ENCODE peak calls at places on chromosomes 13 and 19, in eight cellular contexts. One of them, this sample, is unnamed.

GRCh38 chr13:66518068-66518467 is 712.1 kb downstream of the PCDH9 start:
- DNase-seq in nucleus accumbens: no peak
- DNase-seq in HEK293T: no peak
- DNase-seq in HT-29: peak
- DNase-seq in NCI-H2029 treated with DMSO at 0.1 percent for 48 hours: no peak
- DNase-seq in stimulated activated naive CD4-positive, alpha-beta T cell: no peak
- DNase-seq in choroid plexus epithelial cell: no peak
- DNase-seq in T47D: no peak
- DNase-seq in this sample: no peak

GRCh38 chr13:29397265-29397664 is 198.2 kb downstream of the SLC7A1 start:
- DNase-seq in nucleus accumbens: no peak
- DNase-seq in HEK293T: no peak
- DNase-seq in HT-29: no peak
- DNase-seq in NCI-H2029 treated with DMSO at 0.1 percent for 48 hours: no peak
- DNase-seq in stimulated activated naive CD4-positive, alpha-beta T cell: no peak
- DNase-seq in choroid plexus epithelial cell: no peak
- DNase-seq in T47D: no peak
- DNase-seq in this sample: no peak

GRCh38 chr19:18317998-18318800 is 4.7 kb downstream of the LSM4 start:
- DNase-seq in nucleus accumbens: no peak
- DNase-seq in HEK293T: no peak
- DNase-seq in HT-29: no peak
- DNase-seq in NCI-H2029 treated with DMSO at 0.1 percent for 48 hours: no peak
- DNase-seq in stimulated activated naive CD4-positive, alpha-beta T cell: peak
- DNase-seq in choroid plexus epithelial cell: no peak
- DNase-seq in T47D: no peak
- DNase-seq in this sample: peak

GRCh38 chr13:31073859-31074718 is 87.6 kb downstream of the HSPH1 start:
- DNase-seq in nucleus accumbens: no peak
- DNase-seq in HEK293T: no peak
- DNase-seq in HT-29: no peak
- DNase-seq in NCI-H2029 treated with DMSO at 0.1 percent for 48 hours: no peak
- DNase-seq in stimulated activated naive CD4-positive, alpha-beta T cell: no peak
- DNase-seq in choroid plexus epithelial cell: peak
- DNase-seq in T47D: no peak
- DNase-seq in this sample: no peak

GRCh38 chr19:52963229-52963760 is 614 bp upstream of the ZNF816 start:
- DNase-seq in nucleus accumbens: no peak
- DNase-seq in HEK293T: peak
- DNase-seq in HT-29: no peak
- DNase-seq in NCI-H2029 treated with DMSO at 0.1 percent for 48 hours: no peak
- DNase-seq in stimulated activated naive CD4-positive, alpha-beta T cell: no peak
- DNase-seq in choroid plexus epithelial cell: no peak
- DNase-seq in T47D: no peak
- DNase-seq in this sample: no peak

GRCh38 chr19:35265126-35265995 is 3.4 kb upstream of the USF2 start:
- DNase-seq in nucleus accumbens: no peak
- DNase-seq in HEK293T: no peak
- DNase-seq in HT-29: peak
- DNase-seq in NCI-H2029 treated with DMSO at 0.1 percent for 48 hours: no peak
- DNase-seq in stimulated activated naive CD4-positive, alpha-beta T cell: no peak
- DNase-seq in choroid plexus epithelial cell: no peak
- DNase-seq in T47D: no peak
- DNase-seq in this sample: no peak

GRCh38 chr13:24670927-24671326 is 9.3 kb upstream of the ATP12A start:
- DNase-seq in nucleus accumbens: no peak
- DNase-seq in HEK293T: peak
- DNase-seq in HT-29: peak
- DNase-seq in NCI-H2029 treated with DMSO at 0.1 percent for 48 hours: no peak
- DNase-seq in stimulated activated naive CD4-positive, alpha-beta T cell: no peak
- DNase-seq in choroid plexus epithelial cell: peak
- DNase-seq in T47D: no peak
- DNase-seq in this sample: no peak

GRCh38 chr13:102846261-102847015 is 606 bp downstream of the ERCC5 start:
- DNase-seq in nucleus accumbens: no peak
- DNase-seq in HEK293T: no peak
- DNase-seq in HT-29: peak
- DNase-seq in NCI-H2029 treated with DMSO at 0.1 percent for 48 hours: no peak
- DNase-seq in stimulated activated naive CD4-positive, alpha-beta T cell: peak
- DNase-seq in choroid plexus epithelial cell: peak
- DNase-seq in T47D: no peak
- DNase-seq in this sample: peak

GRCh38 chr13:62483774-62484173 is 1068.1 kb upstream of the PCDH20 start:
- DNase-seq in nucleus accumbens: no peak
- DNase-seq in HEK293T: no peak
- DNase-seq in HT-29: no peak
- DNase-seq in NCI-H2029 treated with DMSO at 0.1 percent for 48 hours: no peak
- DNase-seq in stimulated activated naive CD4-positive, alpha-beta T cell: no peak
- DNase-seq in choroid plexus epithelial cell: peak
- DNase-seq in T47D: no peak
- DNase-seq in this sample: no peak

GRCh38 chr13:48945626-48946025 is 30.1 kb upstream of the FNDC3A start:
- DNase-seq in nucleus accumbens: no peak
- DNase-seq in HEK293T: no peak
- DNase-seq in HT-29: no peak
- DNase-seq in NCI-H2029 treated with DMSO at 0.1 percent for 48 hours: no peak
- DNase-seq in stimulated activated naive CD4-positive, alpha-beta T cell: no peak
- DNase-seq in choroid plexus epithelial cell: no peak
- DNase-seq in T47D: no peak
- DNase-seq in this sample: no peak

GRCh38 chr19:48102870-48103751 is 7.5 kb downstream of the PLA2G4C start:
- DNase-seq in nucleus accumbens: no peak
- DNase-seq in HEK293T: peak
- DNase-seq in HT-29: peak
- DNase-seq in NCI-H2029 treated with DMSO at 0.1 percent for 48 hours: peak
- DNase-seq in stimulated activated naive CD4-positive, alpha-beta T cell: no peak
- DNase-seq in choroid plexus epithelial cell: peak
- DNase-seq in T47D: peak
- DNase-seq in this sample: peak

GRCh38 chr19:40219721-40220276 is 1.6 kb upstream of the TTC9B start:
- DNase-seq in nucleus accumbens: no peak
- DNase-seq in HEK293T: no peak
- DNase-seq in HT-29: peak
- DNase-seq in NCI-H2029 treated with DMSO at 0.1 percent for 48 hours: peak
- DNase-seq in stimulated activated naive CD4-positive, alpha-beta T cell: no peak
- DNase-seq in choroid plexus epithelial cell: peak
- DNase-seq in T47D: no peak
- DNase-seq in this sample: no peak

GRCh38 chr19:2327773-2328400 is 499 bp downstream of the LSM7 start:
- DNase-seq in nucleus accumbens: no peak
- DNase-seq in HEK293T: no peak
- DNase-seq in HT-29: no peak
- DNase-seq in NCI-H2029 treated with DMSO at 0.1 percent for 48 hours: peak
- DNase-seq in stimulated activated naive CD4-positive, alpha-beta T cell: peak
- DNase-seq in choroid plexus epithelial cell: peak
- DNase-seq in T47D: peak
- DNase-seq in this sample: no peak

GRCh38 chr13:95536629-95537241 is 15.8 kb upstream of the CLDN10 start:
- DNase-seq in nucleus accumbens: no peak
- DNase-seq in HEK293T: no peak
- DNase-seq in HT-29: peak
- DNase-seq in NCI-H2029 treated with DMSO at 0.1 percent for 48 hours: no peak
- DNase-seq in stimulated activated naive CD4-positive, alpha-beta T cell: peak
- DNase-seq in choroid plexus epithelial cell: peak
- DNase-seq in T47D: no peak
- DNase-seq in this sample: no peak

GRCh38 chr13:110433014-110433413 is 125.9 kb downstream of the COL4A2 start:
- DNase-seq in nucleus accumbens: no peak
- DNase-seq in HEK293T: no peak
- DNase-seq in HT-29: no peak
- DNase-seq in NCI-H2029 treated with DMSO at 0.1 percent for 48 hours: no peak
- DNase-seq in stimulated activated naive CD4-positive, alpha-beta T cell: no peak
- DNase-seq in choroid plexus epithelial cell: peak
- DNase-seq in T47D: no peak
- DNase-seq in this sample: no peak

GRCh38 chr19:579111-579841 is 6.9 kb downstream of the BSG start:
- DNase-seq in nucleus accumbens: no peak
- DNase-seq in HEK293T: no peak
- DNase-seq in HT-29: no peak
- DNase-seq in NCI-H2029 treated with DMSO at 0.1 percent for 48 hours: no peak
- DNase-seq in stimulated activated naive CD4-positive, alpha-beta T cell: no peak
- DNase-seq in choroid plexus epithelial cell: no peak
- DNase-seq in T47D: no peak
- DNase-seq in this sample: no peak

GRCh38 chr19:50535672-50536071 is 22.0 kb upstream of the ASPDH start:
- DNase-seq in nucleus accumbens: no peak
- DNase-seq in HEK293T: no peak
- DNase-seq in HT-29: no peak
- DNase-seq in NCI-H2029 treated with DMSO at 0.1 percent for 48 hours: no peak
- DNase-seq in stimulated activated naive CD4-positive, alpha-beta T cell: no peak
- DNase-seq in choroid plexus epithelial cell: no peak
- DNase-seq in T47D: no peak
- DNase-seq in this sample: no peak

GRCh38 chr19:14000691-14001365 is 5.3 kb downstream of the RFX1 start:
- DNase-seq in nucleus accumbens: no peak
- DNase-seq in HEK293T: no peak
- DNase-seq in HT-29: no peak
- DNase-seq in NCI-H2029 treated with DMSO at 0.1 percent for 48 hours: no peak
- DNase-seq in stimulated activated naive CD4-positive, alpha-beta T cell: no peak
- DNase-seq in choroid plexus epithelial cell: no peak
- DNase-seq in T47D: no peak
- DNase-seq in this sample: no peak

GRCh38 chr13:82772802-82773201 is 1109.5 kb downstream of the SLITRK1 start:
- DNase-seq in nucleus accumbens: no peak
- DNase-seq in HEK293T: no peak
- DNase-seq in HT-29: no peak
- DNase-seq in NCI-H2029 treated with DMSO at 0.1 percent for 48 hours: no peak
- DNase-seq in stimulated activated naive CD4-positive, alpha-beta T cell: no peak
- DNase-seq in choroid plexus epithelial cell: peak
- DNase-seq in T47D: no peak
- DNase-seq in this sample: no peak

GRCh38 chr19:33214621-33215020 is 11.0 kb downstream of the SLC7A10 start:
- DNase-seq in nucleus accumbens: no peak
- DNase-seq in HEK293T: peak
- DNase-seq in HT-29: peak
- DNase-seq in NCI-H2029 treated with DMSO at 0.1 percent for 48 hours: no peak
- DNase-seq in stimulated activated naive CD4-positive, alpha-beta T cell: no peak
- DNase-seq in choroid plexus epithelial cell: peak
- DNase-seq in T47D: peak
- DNase-seq in this sample: no peak

GRCh38 chr13:33846306-33847062 is 28.5 kb downstream of the RFC3 start:
- DNase-seq in nucleus accumbens: no peak
- DNase-seq in HEK293T: no peak
- DNase-seq in HT-29: no peak
- DNase-seq in NCI-H2029 treated with DMSO at 0.1 percent for 48 hours: no peak
- DNase-seq in stimulated activated naive CD4-positive, alpha-beta T cell: no peak
- DNase-seq in choroid plexus epithelial cell: no peak
- DNase-seq in T47D: no peak
- DNase-seq in this sample: no peak

This sample was measured in naive thymus-derived CD4-positive, alpha-beta T cell.